ENCODE peak calls at places on chromosomes 6 and 20, in ten cellular contexts. A, F, B, K, N, M, H, W, S and I are unnamed samples.

GRCh38 chr6:75386050-75386770 is 101.6 kb upstream of the TMEM30A start:
- DNase-seq in K (no peak), S (no peak), W (peak), A (no peak), B (no peak), M (no peak), F (no peak), N (no peak), H (no peak), I (no peak)

GRCh38 chr20:63854069-63854765 is 7.1 kb upstream of the ABHD16B start:
- DNase-seq in K (no peak), H (no peak), M (no peak), S (no peak), N (no peak), F (peak), B (no peak), W (no peak), A (no peak), I (peak)

GRCh38 chr6:157558487-157559200 is 177.7 kb downstream of the ZDHHC14 start:
- DNase-seq in A (no peak), F (peak), W (no peak), S (no peak), M (no peak), N (no peak), H (no peak), K (no peak), B (no peak), I (no peak)

GRCh38 chr20:36098364-36098763 is 56.2 kb upstream of the EPB41L1 start:
- DNase-seq in N (no peak), H (no peak), M (no peak), A (no peak), K (peak), B (no peak), S (no peak), F (peak), W (peak), I (no peak)

GRCh38 chr6:56709650-56710049 is 67.0 kb upstream of the DST start:
- DNase-seq in M (no peak), B (no peak), N (no peak), A (no peak), S (no peak), W (no peak), H (no peak), K (no peak), F (no peak), I (no peak)

GRCh38 chr6:39496951-39497350 is 174.4 kb upstream of the KCNK16 start:
- DNase-seq in S (no peak), W (no peak), A (no peak), N (no peak), K (no peak), H (no peak), M (no peak), F (no peak), B (no peak), I (peak)

GRCh38 chr6:133392641-133393040 is 151.5 kb downstream of the EYA4 start:
- DNase-seq in A (no peak), S (no peak), N (no peak), H (no peak), B (no peak), M (no peak), F (no peak), K (no peak), W (no peak), I (no peak)

GRCh38 chr20:38790210-38791053 is 15.1 kb upstream of the PPP1R16B start:
- DNase-seq in N (peak), K (peak), S (peak), B (no peak), A (peak), F (peak), H (no peak), M (no peak), W (peak), I (no peak)

GRCh38 chr20:62430311-62430853 is 3.0 kb upstream of the RBBP8NL start:
- DNase-seq in W (no peak), B (no peak), F (no peak), N (no peak), A (no peak), S (no peak), M (no peak), K (no peak), H (no peak), I (no peak)

GRCh38 chr6:35048631-35049083 is 92.5 kb downstream of the TCP11 start:
- DNase-seq in A (peak), W (peak), K (peak), F (no peak), N (no peak), B (peak), S (no peak), M (peak), H (no peak), I (no peak)

GRCh38 chr20:7231303-7231702 is 463.8 kb downstream of the BMP2 start:
- DNase-seq in S (no peak), F (no peak), H (no peak), M (no peak), A (no peak), B (no peak), W (no peak), N (no peak), K (no peak), I (no peak)

GRCh38 chr20:56527521-56527920 is 3.0 kb downstream of the FAM209A start:
- DNase-seq in H (no peak), M (no peak), B (no peak), S (no peak), N (no peak), A (no peak), F (no peak), K (no peak), W (no peak), I (no peak)

GRCh38 chr6:109867009-109867969 is 110.8 kb upstream of the GPR6 start:
- DNase-seq in K (peak), N (no peak), F (no peak), H (no peak), A (no peak), W (no peak), S (no peak), B (peak), M (no peak), I (peak)

GRCh38 chr6:87078983-87079616 is 15.8 kb downstream of the CGA start:
- DNase-seq in H (peak), B (peak), M (peak), S (peak), F (peak), K (peak), W (peak), N (peak), A (peak), I (peak)

GRCh38 chr6:72733045-72733444 is 111.2 kb downstream of the KCNQ5 start:
- DNase-seq in H (no peak), B (no peak), K (no peak), F (no peak), M (no peak), W (no peak), A (no peak), N (no peak), S (no peak), I (no peak)

GRCh38 chr6:154962751-154963150 is 32.4 kb upstream of the TIAM2 start:
- DNase-seq in N (peak), B (no peak), F (no peak), S (no peak), A (no peak), H (no peak), K (no peak), M (no peak), W (peak), I (peak)

GRCh38 chr6:41625442-41625841 is 12.8 kb upstream of the MDFI start:
- DNase-seq in B (no peak), F (no peak), K (no peak), M (no peak), H (no peak), N (peak), A (no peak), W (no peak), S (no peak), I (peak)

GRCh38 chr20:7272512-7272911 is 505.0 kb downstream of the BMP2 start:
- DNase-seq in H (no peak), K (peak), B (no peak), M (no peak), A (no peak), N (no peak), W (no peak), S (peak), F (no peak), I (no peak)

GRCh38 chr6:122677436-122677835 is 67.2 kb downstream of the PKIB start:
- DNase-seq in A (no peak), W (no peak), M (no peak), H (no peak), K (no peak), F (no peak), S (no peak), N (no peak), B (no peak), I (no peak)

GRCh38 chr6:106609699-106610098 is 19.6 kb downstream of the RTN4IP1 start:
- DNase-seq in W (no peak), M (no peak), F (peak), A (peak), K (peak), H (no peak), B (no peak), S (peak), N (no peak), I (no peak)

GRCh38 chr20:50758992-50759391 is 27.6 kb downstream of the PARD6B start:
- DNase-seq in W (no peak), H (no peak), A (no peak), B (no peak), N (no peak), M (no peak), S (no peak), F (no peak), K (no peak), I (no peak)

GRCh38 chr6:34890526-34890910 is 1.5 kb downstream of the ANKS1A start:
- DNase-seq in B (no peak), H (no peak), K (no peak), A (no peak), M (no peak), N (no peak), F (no peak), S (no peak), W (peak), I (no peak)

GRCh38 chr6:110813813-110814487 is 1.3 kb downstream of the CDK19 start:
- DNase-seq in N (peak), K (no peak), B (no peak), A (no peak), M (peak), W (peak), F (peak), H (no peak), S (no peak), I (no peak)

GRCh38 chr20:59819496-59820203 is 113.8 kb downstream of the SYCP2 start:
- DNase-seq in H (no peak), B (no peak), F (no peak), K (no peak), S (peak), W (no peak), A (peak), N (no peak), M (no peak), I (peak)

GRCh38 chr6:136012198-136012884 is 160.8 kb downstream of the PDE7B start:
- DNase-seq in F (no peak), H (no peak), A (no peak), S (no peak), B (no peak), K (no peak), W (peak), N (peak), M (no peak), I (no peak)

GRCh38 chr6:150721411-150722266 is 122.0 kb downstream of the PLEKHG1 start:
- DNase-seq in K (no peak), B (no peak), N (no peak), H (no peak), M (no peak), W (no peak), F (no peak), A (no peak), S (no peak), I (no peak)

GRCh38 chr6:166904101-166904746 is 52.1 kb downstream of the RNASET2 start:
- DNase-seq in N (no peak), A (peak), M (no peak), H (no peak), W (no peak), K (no peak), S (peak), F (peak), B (peak), I (no peak)

GRCh38 chr6:126033696-126034095 is 47.4 kb downstream of the TRMT11 start:
- DNase-seq in S (peak), F (peak), H (no peak), M (no peak), B (no peak), K (peak), A (no peak), W (peak), N (peak), I (no peak)

GRCh38 chr6:43973351-43973750 is 153.9 kb downstream of the MRPL14 start:
- DNase-seq in B (no peak), F (no peak), N (no peak), K (no peak), S (no peak), W (peak), A (peak), H (no peak), M (no peak), I (no peak)

GRCh38 chr20:33008336-33009213 is 1.1 kb downstream of the BPIFB2 start:
- DNase-seq in H (no peak), M (no peak), B (no peak), S (no peak), A (no peak), K (no peak), F (no peak), W (no peak), N (no peak), I (peak)

GRCh38 chr6:70686548-70687133 is 19.0 kb downstream of the SMAP1 start:
- DNase-seq in S (no peak), B (no peak), K (peak), W (peak), F (peak), M (no peak), H (no peak), A (no peak), N (peak), I (no peak)

GRCh38 chr6:17423018-17423417 is 29.6 kb downstream of the CAP2 start:
- DNase-seq in K (no peak), W (no peak), B (no peak), F (no peak), N (no peak), H (no peak), S (no peak), A (no peak), M (no peak), I (no peak)

GRCh38 chr6:131004387-131004755 is 58.7 kb downstream of the EPB41L2 start:
- DNase-seq in F (no peak), B (no peak), M (no peak), K (no peak), S (no peak), A (no peak), N (no peak), H (no peak), W (no peak), I (no peak)

GRCh38 chr6:116352515-116353471 is 18.0 kb upstream of the DSE start:
- DNase-seq in M (no peak), S (no peak), A (no peak), F (peak), W (peak), K (no peak), N (no peak), B (no peak), H (no peak), I (no peak)

GRCh38 chr6:67221226-67221625 is 1413.9 kb upstream of the ADGRB3 start:
- DNase-seq in W (no peak), M (no peak), H (no peak), N (peak), F (no peak), K (no peak), B (no peak), A (no peak), S (no peak), I (no peak)

GRCh38 chr6:9121551-9121950 is 686.2 kb upstream of the SLC35B3 start:
- DNase-seq in N (peak), M (no peak), A (no peak), W (peak), K (no peak), H (no peak), S (no peak), F (no peak), B (no peak), I (no peak)

GRCh38 chr6:157054531-157054979 is 268.8 kb downstream of the TMEM242 start:
- DNase-seq in F (peak), A (no peak), S (no peak), B (no peak), H (no peak), K (no peak), N (no peak), W (no peak), M (no peak), I (no peak)